ENCODE peak calls at places on chromosomes 3 and 15, in five cellular contexts. D, M, O, X and H are unnamed samples.

GRCh38 chr3:177835917-177836316 is 638.6 kb upstream of the TBL1XR1 start:
- DNase-seq in D (no peak), M (no peak), O (peak), X (peak), H (no peak)

GRCh38 chr3:172357850-172358754 is 90.2 kb downstream of the GHSR start:
- DNase-seq in D (no peak), M (no peak), O (no peak), X (peak), H (no peak)

GRCh38 chr3:113746955-113747718 is at the start of gene ATP6V1A:
- DNase-seq in D (peak), M (no peak), O (peak), X (peak), H (peak)

GRCh38 chr3:98645039-98645438 is 51.6 kb upstream of the CPOX start:
- DNase-seq in D (peak), M (no peak), O (no peak), X (peak), H (no peak)

GRCh38 chr15:83991163-83991562 is 244.4 kb upstream of the GOLGA6L4 start:
- DNase-seq in D (no peak), M (no peak), O (no peak), X (no peak), H (no peak)

GRCh38 chr3:149095487-149095886 is 9.2 kb upstream of the HLTF start:
- DNase-seq in D (no peak), M (no peak), O (no peak), X (no peak), H (no peak)

GRCh38 chr3:122415104-122415744 is 638 bp downstream of the WDR5B start:
- DNase-seq in D (peak), M (peak), O (peak), X (peak), H (peak)

GRCh38 chr3:128970741-128971048 is 23.2 kb downstream of the CFAP92 start:
- DNase-seq in D (no peak), M (no peak), O (no peak), X (peak), H (no peak)

GRCh38 chr3:194303749-194304148 is 47.4 kb downstream of the CPN2 start:
- DNase-seq in D (no peak), M (no peak), O (no peak), X (no peak), H (no peak)

GRCh38 chr3:109098245-109098644 is 19.7 kb downstream of the MORC1 start:
- DNase-seq in D (peak), M (peak), O (peak), X (no peak), H (peak)

GRCh38 chr3:115272036-115272824 is 125.1 kb upstream of the ZBTB20 start:
- DNase-seq in D (peak), M (no peak), O (no peak), X (peak), H (peak)

GRCh38 chr3:10198761-10199688 is 34.3 kb downstream of the IRAK2 start:
- DNase-seq in D (no peak), M (no peak), O (peak), X (peak), H (no peak)

GRCh38 chr3:7543294-7543693 is 682.4 kb downstream of the GRM7 start:
- DNase-seq in D (no peak), M (no peak), O (no peak), X (no peak), H (no peak)

GRCh38 chr15:85757939-85758654 is 36.6 kb downstream of the KLHL25 start:
- DNase-seq in D (no peak), M (no peak), O (no peak), X (no peak), H (no peak)

GRCh38 chr15:34708422-34708821 is 46.4 kb downstream of the GJD2 start:
- DNase-seq in D (peak), M (peak), O (peak), X (peak), H (peak)

GRCh38 chr3:177126015-177126773 is 71.1 kb downstream of the TBL1XR1 start:
- DNase-seq in D (no peak), M (no peak), O (peak), X (peak), H (no peak)

GRCh38 chr15:45604321-45604720 is 17.1 kb downstream of the BLOC1S6 start:
- DNase-seq in D (no peak), M (no peak), O (no peak), X (peak), H (no peak)

GRCh38 chr3:79167651-79168416 is 600.0 kb downstream of the ROBO1 start:
- DNase-seq in D (no peak), M (no peak), O (peak), X (peak), H (no peak)

GRCh38 chr3:61154788-61155187 is 96.5 kb downstream of the FHIT start:
- DNase-seq in D (no peak), M (no peak), O (no peak), X (no peak), H (no peak)

GRCh38 chr15:69924531-69924930 is 173.2 kb downstream of the TLE3 start:
- DNase-seq in D (no peak), M (no peak), O (no peak), X (no peak), H (no peak)

GRCh38 chr15:90869140-90869541 is 753 bp downstream of the FURIN start:
- DNase-seq in D (no peak), M (no peak), O (no peak), X (no peak), H (no peak)

GRCh38 chr3:14549256-14549931 is 9.3 kb upstream of the GRIP2 start:
- DNase-seq in D (peak), M (peak), O (peak), X (peak), H (no peak)

GRCh38 chr15:45100884-45101622 is 12.9 kb downstream of the DUOX2 start:
- DNase-seq in D (peak), M (no peak), O (no peak), X (peak), H (peak)

GRCh38 chr3:8266679-8267267 is 234.8 kb upstream of the LMCD1 start:
- DNase-seq in D (peak), M (no peak), O (peak), X (peak), H (no peak)

GRCh38 chr3:71066356-71066755 is 517.2 kb downstream of the FOXP1 start:
- DNase-seq in D (peak), M (no peak), O (peak), X (no peak), H (no peak)

GRCh38 chr3:9715764-9716437 is 12.3 kb downstream of the CPNE9 start:
- DNase-seq in D (peak), M (peak), O (peak), X (peak), H (peak)

GRCh38 chr3:183161552-183162345 is 785 bp downstream of the LAMP3 start:
- DNase-seq in D (peak), M (no peak), O (no peak), X (no peak), H (peak)

GRCh38 chr15:66883322-66883911 is 181.4 kb downstream of the SMAD6 start:
- DNase-seq in D (peak), M (peak), O (peak), X (peak), H (peak)

GRCh38 chr3:43534676-43535075 is 87.1 kb downstream of the ANO10 start:
- DNase-seq in D (no peak), M (no peak), O (no peak), X (no peak), H (no peak)

GRCh38 chr3:186464424-186465093 is 79.6 kb downstream of the CRYGS start:
- DNase-seq in D (peak), M (no peak), O (peak), X (no peak), H (no peak)

GRCh38 chr3:3579658-3580057 is 219.6 kb upstream of the LRRN1 start:
- DNase-seq in D (no peak), M (no peak), O (no peak), X (no peak), H (no peak)

GRCh38 chr15:65423977-65424679 is 1.4 kb upstream of the IGDCC4 start:
- DNase-seq in D (peak), M (no peak), O (peak), X (peak), H (no peak)

GRCh38 chr3:161415506-161416231 is 44.4 kb upstream of the SPTSSB start:
- DNase-seq in D (peak), M (no peak), O (peak), X (peak), H (no peak)

GRCh38 chr3:141663993-141664392 is 74.1 kb upstream of the RNF7 start:
- DNase-seq in D (peak), M (no peak), O (no peak), X (peak), H (peak)

GRCh38 chr3:192219926-192220325 is 507.4 kb downstream of the FGF12 start:
- DNase-seq in D (no peak), M (no peak), O (no peak), X (no peak), H (no peak)

GRCh38 chr3:177201707-177202397 is 4.6 kb upstream of the TBL1XR1 start:
- DNase-seq in D (no peak), M (no peak), O (peak), X (no peak), H (no peak)

GRCh38 chr3:98920166-98920565 is 18.7 kb upstream of the DCBLD2 start:
- DNase-seq in D (no peak), M (no peak), O (no peak), X (no peak), H (no peak)

GRCh38 chr15:100187677-100188076 is 154.1 kb downstream of the ADAMTS17 start:
- DNase-seq in D (no peak), M (no peak), O (no peak), X (no peak), H (no peak)

DNA sequence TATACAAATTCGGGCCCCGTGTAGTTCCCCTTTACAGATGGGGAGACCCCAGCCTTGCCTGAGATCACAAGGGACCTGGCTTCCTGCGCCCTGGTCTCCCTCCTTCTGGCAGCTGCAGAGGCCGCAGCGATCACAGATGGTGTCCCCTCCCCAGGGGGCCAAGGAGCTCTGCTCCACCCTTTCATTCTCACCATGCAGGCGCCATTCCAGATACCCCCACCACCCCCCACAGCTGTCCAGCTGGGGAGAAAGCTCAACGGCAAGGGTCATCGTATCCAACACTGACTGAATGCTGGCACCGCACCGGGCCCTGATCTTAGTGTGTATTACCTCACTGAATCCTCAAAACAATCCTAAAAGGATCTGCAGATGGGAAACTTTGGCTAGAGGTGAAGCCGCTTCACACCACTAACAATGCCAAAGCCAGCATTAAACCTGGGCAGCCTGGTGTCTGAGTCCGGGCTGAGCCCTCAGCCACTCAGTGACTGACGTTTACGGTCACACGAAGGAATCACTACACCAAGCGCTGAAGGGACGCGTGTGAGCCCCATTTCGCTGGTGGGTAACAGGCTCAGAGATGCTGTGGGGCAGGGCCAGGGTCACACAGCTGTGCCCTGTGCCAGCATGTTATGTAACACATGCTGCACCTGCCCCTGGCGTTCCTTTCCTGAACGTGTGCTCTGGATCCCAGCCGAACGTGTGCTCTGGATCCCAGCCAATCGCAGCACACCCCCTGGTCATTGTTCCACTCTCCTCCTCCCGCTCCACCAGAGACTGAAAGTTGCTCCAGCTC is 51.9 kb downstream of the IQSEC1 start:
- DNase-seq in D (no peak), M (no peak), O (no peak), X (peak), H (no peak)
- H3K4me2 ChIP-seq in D (no peak), M (no peak), O (no peak), X (no peak), H (peak)

GRCh38 chr3:142912440-142913172 is 23.7 kb upstream of the PCOLCE2 start:
- DNase-seq in D (no peak), M (no peak), O (no peak), X (peak), H (no peak)
- TF ChIP-seq EZH2phosphoT487 in D (no peak), M (no peak), O (no peak), X (no peak), H (no peak)

DNA sequence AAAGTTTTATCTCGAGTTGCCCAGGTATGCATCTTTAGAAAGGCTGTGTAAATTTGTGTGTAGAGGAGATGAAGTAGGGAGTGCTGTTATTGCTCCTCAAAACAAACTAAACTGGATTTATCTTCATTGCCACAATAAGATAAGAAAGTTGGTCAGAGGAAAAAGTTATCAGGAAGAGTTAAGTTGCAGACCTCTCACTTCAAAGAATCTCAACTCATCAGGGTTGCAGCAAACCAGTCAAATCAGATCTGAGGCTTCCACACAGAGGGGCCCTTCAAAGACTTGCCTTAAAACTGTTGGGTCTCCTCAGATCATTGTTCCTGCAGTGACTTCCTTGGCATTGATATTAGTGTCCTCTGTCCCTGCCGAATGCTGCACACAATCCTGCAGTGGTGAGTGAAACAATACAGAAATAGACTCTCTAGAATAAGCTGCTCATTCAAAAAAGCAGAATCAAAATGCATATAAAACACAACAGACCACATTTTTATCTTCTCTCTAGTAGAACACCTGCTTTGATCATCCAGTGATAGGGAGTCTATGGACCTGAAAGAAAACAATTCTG is 191.2 kb upstream of the CBLB start:
- DNase-seq in D (no peak), M (no peak), O (no peak), X (no peak), H (no peak)
- H3K27ac ChIP-seq in D (no peak), M (no peak), O (no peak), X (no peak), H (no peak)

DNA sequence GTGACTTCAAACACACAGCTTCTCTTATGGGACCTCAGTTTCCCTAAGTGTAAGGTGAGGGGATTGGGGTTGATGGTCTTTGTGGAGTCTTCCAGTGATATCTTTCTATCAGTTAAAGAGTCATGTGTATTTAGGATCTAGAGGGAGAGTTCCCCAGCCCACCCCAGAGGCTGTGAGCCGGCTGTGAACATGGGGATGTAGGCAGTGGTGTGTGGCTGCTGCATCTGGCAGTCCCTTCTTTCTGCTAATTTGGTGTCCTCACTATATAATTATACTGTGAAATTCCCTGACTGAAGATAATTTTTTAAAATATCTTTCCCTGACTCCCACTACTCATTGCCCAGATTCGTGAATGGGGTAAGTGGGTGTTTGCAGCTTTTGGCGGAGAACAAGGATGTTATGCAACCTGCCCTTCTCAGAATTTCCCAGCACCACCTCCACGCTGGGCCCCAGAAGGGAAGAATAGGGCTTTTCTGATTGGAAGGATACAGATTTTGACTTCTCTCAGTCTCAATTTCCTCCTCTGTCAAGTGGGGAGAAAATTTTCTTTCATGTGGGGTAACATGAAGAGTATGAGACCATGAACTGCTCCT is 79.0 kb upstream of the RASGRF1 start:
- DNase-seq in D (no peak), M (no peak), O (no peak), X (peak), H (no peak)
- H3K4me2 ChIP-seq in D (no peak), M (peak), O (peak), X (peak), H (no peak)

GRCh38 chr3:112611813-112612515 is 29.0 kb downstream of the CCDC80 start:
- DNase-seq in D (no peak), M (no peak), O (no peak), X (no peak), H (no peak)

GRCh38 chr3:112605285-112605684 is 35.7 kb downstream of the CCDC80 start:
- DNase-seq in D (peak), M (no peak), O (peak), X (peak), H (no peak)

GRCh38 chr3:112604536-112604935 is 36.4 kb downstream of the CCDC80 start:
- DNase-seq in D (no peak), M (no peak), O (peak), X (peak), H (no peak)

DNA sequence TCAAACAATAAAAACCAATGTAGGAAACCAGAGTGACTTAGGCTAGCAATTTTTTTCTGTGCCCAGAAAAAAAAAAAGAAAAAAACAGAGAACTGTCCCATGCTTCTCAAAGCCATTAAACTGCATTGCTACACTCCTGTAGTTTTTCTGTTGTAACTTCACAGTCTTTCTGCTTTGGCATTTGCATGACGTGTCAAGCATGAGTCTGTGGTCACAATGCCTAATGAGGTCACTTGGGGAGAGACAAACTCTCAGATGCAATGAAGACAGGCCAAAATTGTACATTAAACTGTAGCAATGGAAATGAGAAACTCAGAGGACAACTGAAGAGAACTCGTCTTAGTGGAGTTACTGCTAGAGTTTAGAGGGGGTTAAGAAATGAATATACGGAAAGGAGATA is 30.8 kb downstream of the CCDC80 start:
- DNase-seq in D (no peak), M (no peak), O (no peak), X (peak), H (no peak)
- TF ChIP-seq EZH2phosphoT487 in D (no peak), M (no peak), O (no peak), X (no peak), H (no peak)

GRCh38 chr15:40911139-40911538 is 16.9 kb downstream of the VPS18 start:
- DNase-seq in D (peak), M (no peak), O (no peak), X (no peak), H (peak)
- H3K27ac ChIP-seq in D (no peak), M (no peak), O (no peak), X (no peak), H (no peak)

GRCh38 chr3:13495351-13495813 is 15.3 kb downstream of the HDAC11 start:
- DNase-seq in D (no peak), M (no peak), O (no peak), X (no peak), H (no peak)
- H3K4me2 ChIP-seq in D (no peak), M (no peak), O (no peak), X (no peak), H (no peak)

GRCh38 chr3:157718835-157719234 is 215.6 kb upstream of the VEPH1 start:
- DNase-seq in D (no peak), M (no peak), O (no peak), X (no peak), H (no peak)
- TF ChIP-seq EZH2phosphoT487 in D (no peak), M (no peak), O (no peak), X (no peak), H (no peak)

GRCh38 chr3:38643090-38643489 is 6.4 kb downstream of the SCN5A start:
- DNase-seq in D (no peak), M (no peak), O (no peak), X (no peak), H (no peak)

GRCh38 chr3:38645076-38645475 is 4.4 kb downstream of the SCN5A start:
- DNase-seq in D (no peak), M (no peak), O (no peak), X (no peak), H (no peak)

GRCh38 chr3:38644016-38644661 is 5.3 kb downstream of the SCN5A start:
- DNase-seq in D (no peak), M (no peak), O (no peak), X (no peak), H (no peak)

GRCh38 chr3:38644662-38645053 is 4.8 kb downstream of the SCN5A start:
- DNase-seq in D (no peak), M (no peak), O (no peak), X (no peak), H (no peak)

DNA sequence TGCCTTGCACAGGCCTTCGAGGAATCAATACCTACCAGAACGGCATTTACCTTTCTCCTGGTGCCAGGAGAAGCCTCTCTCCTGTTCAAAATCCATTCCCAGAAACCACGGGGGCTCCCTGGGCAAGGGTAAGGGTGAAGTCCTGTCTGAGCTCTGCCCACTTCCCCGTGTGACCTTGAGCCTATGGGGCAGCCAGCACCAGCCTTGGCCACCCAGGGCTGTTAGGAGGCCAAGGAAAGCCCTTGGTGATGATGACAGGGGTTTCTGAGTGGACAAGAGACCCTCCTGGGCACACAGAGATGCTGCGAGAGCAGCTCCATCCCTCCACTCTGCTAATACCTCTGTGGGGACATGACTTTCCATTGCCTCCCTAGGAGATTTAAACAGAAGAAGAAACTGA is 5.9 kb downstream of the SCN5A start:
- DNase-seq in D (no peak), M (no peak), O (no peak), X (no peak), H (no peak)
- H3K27ac ChIP-seq in D (no peak), M (no peak), O (no peak), X (no peak), H (no peak)

GRCh38 chr15:68418611-68419161 is 13.3 kb downstream of the ITGA11 start:
- DNase-seq in D (no peak), M (no peak), O (no peak), X (peak), H (no peak)
- H3K4me2 ChIP-seq in D (no peak), M (no peak), O (no peak), X (peak), H (no peak)